ENCODE peak calls at places on chromosomes 5 and 9, in nine cellular contexts. P, X, M, L, E, F, Y, A and U are unnamed samples.

GRCh38 chr9:101119206-101119819 is 90.8 kb downstream of the PLPPR1 start:
- DNase-seq in M (no peak), X (peak; percentile 68), E (peak; percentile 59), L (peak; percentile 59), F (peak; percentile 70), P (peak; percentile 49), A (peak; percentile 47), Y (peak; percentile 29), U (peak; percentile 27)

GRCh38 chr9:97905228-97905627 is 17.1 kb downstream of the TRMO start:
- DNase-seq in P (no peak), M (no peak), L (no peak), X (no peak), E (no peak), F (no peak), Y (no peak), A (no peak), U (no peak)

GRCh38 chr5:57407391-57407790 is 75.2 kb downstream of the ACTBL2 start:
- DNase-seq in M (no peak), F (no peak), L (no peak), E (no peak), A (no peak), Y (no peak), P (no peak), X (no peak), U (no peak)

GRCh38 chr9:131406567-131407436 is 12.9 kb downstream of the PRRC2B start:
- DNase-seq in L (no peak), M (no peak), X (no peak), Y (no peak), E (no peak), F (no peak), A (no peak), P (no peak), U (no peak)

GRCh38 chr9:92638621-92639101 is 31.3 kb downstream of the IPPK start:
- DNase-seq in A (no peak), P (no peak), F (no peak), E (peak; percentile 15), Y (no peak), M (no peak), X (no peak), L (no peak), U (no peak)

GRCh38 chr5:175384724-175385552 is 59.0 kb downstream of the DRD1 start:
- DNase-seq in M (no peak), X (no peak), P (no peak), F (no peak), Y (no peak), A (no peak), E (no peak), L (no peak), U (no peak)

GRCh38 chr9:106862115-106862945 is 636 bp upstream of the ZNF462 start:
- DNase-seq in A (peak; percentile 73), F (peak; percentile 77), E (no peak), Y (peak; percentile 32), M (peak; percentile 60), L (peak; percentile 77), X (no peak), P (peak; percentile 65), U (peak; percentile 59)

GRCh38 chr9:16032799-16033198 is 480.0 kb downstream of the CCDC171 start:
- DNase-seq in A (peak; percentile 25), Y (no peak), M (no peak), X (no peak), P (no peak), L (no peak), E (no peak), F (peak; percentile 43), U (no peak)

GRCh38 chr5:150142189-150142788 is 13.4 kb downstream of the PDGFRB start:
- DNase-seq in M (no peak), P (no peak), L (no peak), X (no peak), E (no peak), Y (no peak), A (no peak), F (no peak), U (no peak)

GRCh38 chr9:78004478-78005229 is 27.0 kb downstream of the GNAQ start:
- DNase-seq in L (no peak), P (no peak), F (no peak), Y (no peak), A (no peak), M (no peak), X (peak; percentile 54), E (no peak), U (no peak)

GRCh38 chr5:51378415-51378777 is 4.9 kb upstream of the ISL1 start:
- DNase-seq in X (no peak), L (no peak), Y (no peak), P (no peak), E (no peak), F (peak; percentile 30), M (no peak), A (peak; percentile 59), U (no peak)

GRCh38 chr5:134651531-134651930 is 2.9 kb downstream of the SEC24A start:
- DNase-seq in Y (no peak), X (no peak), P (no peak), A (no peak), L (no peak), M (no peak), F (no peak), E (no peak), U (no peak)

GRCh38 chr5:138439537-138440225 is 824 bp downstream of the REEP2 start:
- DNase-seq in M (no peak), A (peak; percentile 85), P (no peak), E (no peak), X (no peak), F (peak; percentile 20), Y (no peak), L (no peak), U (no peak)

GRCh38 chr5:135013947-135014570 is 20.0 kb downstream of the PITX1 start:
- DNase-seq in M (no peak), Y (no peak), A (no peak), F (no peak), X (peak; percentile 86), P (no peak), L (peak; percentile 17), E (peak; percentile 81), U (peak; percentile 81)

GRCh38 chr5:95846554-95847260 is 24.2 kb upstream of the GLRX start:
- DNase-seq in E (peak; percentile 87), Y (peak; percentile 70), A (peak; percentile 82), L (peak; percentile 80), M (peak; percentile 68), X (peak; percentile 79), P (peak; percentile 62), F (peak; percentile 79), U (peak; percentile 71)

GRCh38 chr9:4926239-4926638 is 58.8 kb upstream of the JAK2 start:
- DNase-seq in A (no peak), F (no peak), E (no peak), X (no peak), M (no peak), P (no peak), Y (no peak), L (no peak), U (no peak)

GRCh38 chr5:33231214-33231710 is 209.5 kb upstream of the TARS1 start:
- DNase-seq in A (no peak), L (no peak), M (no peak), P (no peak), Y (no peak), E (no peak), X (no peak), F (no peak), U (no peak)

GRCh38 chr5:14108170-14108996 is 34.8 kb upstream of the TRIO start:
- DNase-seq in F (peak; percentile 73), E (peak; percentile 71), A (peak; percentile 70), Y (peak; percentile 78), P (peak; percentile 73), X (peak; percentile 75), L (peak; percentile 78), M (peak; percentile 52), U (peak; percentile 59)

GRCh38 chr5:180815241-180816031 is 12.8 kb upstream of the MGAT1 start:
- DNase-seq in L (no peak), A (no peak), Y (no peak), X (peak; percentile 22), E (no peak), P (peak; percentile 10), M (no peak), F (no peak), U (no peak)
- H3K4me3 ChIP-seq in L (no peak overlapping the region), A (no peak overlapping the region), Y (no peak overlapping the region), X (no peak overlapping the region), E (peak overlapping the region; percentile 26), P (no peak overlapping the region), M (no peak overlapping the region), F (no peak overlapping the region), U (no peak overlapping the region)

GRCh38 chr9:120399940-120400339 is 180.0 kb downstream of the CDK5RAP2 start:
- DNase-seq in M (no peak), P (no peak), L (no peak), Y (no peak), E (no peak), X (no peak), F (no peak), A (no peak), U (no peak)
- H3K36me3 ChIP-seq in M (no peaks in the 10 kb centered on the region), P (peaks cover 42% of the 10 kb centered on the region), L (no peaks in the 10 kb centered on the region), Y (peaks cover 6% of the 10 kb centered on the region), E (peaks cover 100% of the 10 kb centered on the region), X (peaks cover 14% of the 10 kb centered on the region), F (peaks cover 25% of the 10 kb centered on the region), A (peaks cover 30% of the 10 kb centered on the region), U (peaks cover 45% of the 10 kb centered on the region)

GRCh38 chr5:35860686-35861085 is 4.0 kb downstream of the IL7R start:
- DNase-seq in X (no peak), Y (peak; percentile 18), F (no peak), P (no peak), L (no peak), M (no peak), E (no peak), A (no peak), U (no peak)
- H3K4me3 ChIP-seq in X (no peak overlapping the region), Y (no peak overlapping the region), F (no peak overlapping the region), P (no peak overlapping the region), L (no peak overlapping the region), M (no peak overlapping the region), E (peak overlapping the region; percentile 14), A (no peak overlapping the region), U (no peak overlapping the region)

GRCh38 chr9:34085581-34086500 is 37.2 kb upstream of the UBAP2 start:
- DNase-seq in E (no peak), P (no peak), M (peak; percentile 46), X (no peak), F (no peak), L (no peak), A (no peak), Y (no peak), U (no peak)

GRCh38 chr9:34087370-34087769 is 38.7 kb upstream of the UBAP2 start:
- DNase-seq in L (no peak), M (no peak), F (no peak), A (no peak), Y (no peak), X (no peak), E (no peak), P (no peak), U (no peak)

GRCh38 chr9:34086889-34087288 is 38.2 kb upstream of the UBAP2 start:
- DNase-seq in F (no peak), P (no peak), L (no peak), A (no peak), Y (no peak), X (no peak), M (no peak), E (no peak), U (no peak)

GRCh38 chr9:34093578-34093977 is 32.9 kb downstream of the DCAF12 start:
- DNase-seq in Y (no peak), X (no peak), F (no peak), M (no peak), L (no peak), E (no peak), A (no peak), P (peak; percentile 21), U (peak; percentile 47)

DNA sequence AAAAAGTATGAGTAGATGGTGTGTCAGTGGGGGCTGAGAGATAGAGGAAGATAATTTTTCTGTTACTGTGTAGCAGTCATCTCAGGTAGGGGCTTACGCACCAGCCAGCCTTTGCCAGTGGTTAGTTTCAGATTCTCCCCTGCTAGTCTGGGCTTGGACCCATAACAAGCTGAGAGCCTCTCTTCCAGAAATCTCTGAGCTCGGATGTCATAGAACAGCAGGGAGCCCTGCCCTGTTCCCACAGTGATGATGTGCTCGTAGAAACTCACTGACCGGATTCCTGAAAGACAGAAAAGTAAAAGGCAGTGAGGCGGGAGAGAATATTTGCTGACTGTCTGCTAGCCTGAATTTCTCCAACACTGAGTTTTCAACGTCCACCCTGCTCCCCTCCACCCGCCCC is 37.2 kb downstream of the DCAF12 start:
- DNase-seq in P (no peak), Y (peak; percentile 80), E (no peak), M (no peak), X (no peak), L (no peak), F (no peak), A (no peak), U (no peak)
- H3K36me3 ChIP-seq in P (peaks cover 86% of the 10 kb centered on the region), Y (peaks cover 34% of the 10 kb centered on the region), E (peaks cover 92% of the 10 kb centered on the region), M (no peaks in the 10 kb centered on the region), X (peaks cover 28% of the 10 kb centered on the region), L (peaks cover 8% of the 10 kb centered on the region), F (peaks cover 52% of the 10 kb centered on the region), A (peaks cover 43% of the 10 kb centered on the region), U (peaks cover 68% of the 10 kb centered on the region)